ENCODE peak calls at places on chromosome 14, in five cellular contexts. E, M, L, J and H are unnamed samples.
A peak's percentile ranks its signal among the peaks of the same experiment; 100 is the strongest.

GRCh38 chr14:36477266-36477665 is 42.8 kb downstream of the NKX2-1 start:
- DNase-seq in M (no peak), E (no peak), L (no peak), J (no peak), H (no peak)

GRCh38 chr14:84129028-84129427 is 1400.9 kb upstream of the FLRT2 start:
- DNase-seq in M (no peak), L (no peak), J (no peak), E (no peak), H (peak; percentile 40)

GRCh38 chr14:51616256-51616655 is 35.5 kb upstream of the FRMD6 start:
- DNase-seq in E (no peak), M (no peak), J (no peak), L (no peak), H (no peak)

GRCh38 chr14:100433428-100433814 is 110.3 kb downstream of the SLC25A47 start:
- DNase-seq in M (no peak), E (no peak), L (no peak), J (no peak), H (no peak)

GRCh38 chr14:99064262-99064954 is 207.6 kb downstream of the BCL11B start:
- DNase-seq in M (no peak), E (no peak), L (peak; percentile 10), J (peak; percentile 55), H (no peak)

GRCh38 chr14:73489481-73490175 is 1.1 kb upstream of the RIOX1 start:
- DNase-seq in J (peak; percentile 99), L (no peak), E (no peak), M (no peak), H (no peak)

GRCh38 chr14:64640839-64641238 is 63.4 kb upstream of the PLEKHG3 start:
- DNase-seq in M (no peak), L (no peak), E (no peak), J (no peak), H (no peak)

GRCh38 chr14:68215628-68216027 is 396.0 kb downstream of the RAD51B start:
- DNase-seq in M (no peak), E (no peak), J (no peak), L (no peak), H (no peak)

GRCh38 chr14:35386673-35387125 is 17.9 kb downstream of the NFKBIA start:
- DNase-seq in M (no peak), E (no peak), J (no peak), L (no peak), H (no peak)

GRCh38 chr14:92049781-92050180 is 9.9 kb upstream of the TRIP11 start:
- DNase-seq in J (no peak), E (no peak), L (no peak), M (no peak), H (no peak)

GRCh38 chr14:74437654-74438053 is 11.6 kb upstream of the SYNDIG1L start:
- DNase-seq in E (peak; percentile 13), J (no peak), M (no peak), L (no peak), H (no peak)

GRCh38 chr14:81535399-81536124 is 1.9 kb upstream of the SEL1L start:
- DNase-seq in E (no peak), M (no peak), L (no peak), J (no peak), H (no peak)

GRCh38 chr14:49621114-49621881 is 699 bp downstream of the MGAT2 start:
- DNase-seq in E (no peak), L (peak; percentile 64), J (peak; percentile 53), M (no peak), H (no peak)

GRCh38 chr14:101716956-101717662 is 44.4 kb upstream of the PPP2R5C start:
- DNase-seq in J (no peak), E (peak; percentile 49), M (no peak), L (no peak), H (no peak)

GRCh38 chr14:72261068-72261467 is 328.8 kb downstream of the RGS6 start:
- DNase-seq in M (no peak), J (no peak), E (no peak), L (no peak), H (no peak)

GRCh38 chr14:85444685-85445084 is 85.3 kb upstream of the FLRT2 start:
- DNase-seq in L (no peak), E (peak; percentile 84), M (no peak), J (no peak), H (no peak)

GRCh38 chr14:64107438-64107837 is 186.7 kb downstream of the ESR2 start:
- DNase-seq in J (peak; percentile 42), L (no peak), M (no peak), E (no peak), H (no peak)

GRCh38 chr14:58637391-58638230 is at the start of gene DACT1:
- DNase-seq in J (peak; percentile 60), E (peak; percentile 90), M (no peak), L (peak; percentile 84), H (peak; percentile 71)

GRCh38 chr14:74671789-74672188 is 41.1 kb downstream of the AREL1 start:
- DNase-seq in J (no peak), E (peak; percentile 43), M (no peak), L (no peak), H (no peak)

GRCh38 chr14:39406560-39406959 is 25.7 kb downstream of the FBXO33 start:
- DNase-seq in L (no peak), M (no peak), E (no peak), J (no peak), H (no peak)

GRCh38 chr14:94175403-94176146 is 1.5 kb downstream of the PPP4R4 start:
- DNase-seq in L (no peak), M (no peak), E (no peak), J (no peak), H (no peak)

GRCh38 chr14:61150851-61151250 is 130.3 kb downstream of the TMEM30B start:
- DNase-seq in E (no peak), M (no peak), J (no peak), L (no peak), H (no peak)

GRCh38 chr14:91363776-91364523 is 53.7 kb downstream of the CCDC88C start:
- DNase-seq in M (no peak), J (no peak), E (no peak), L (no peak), H (no peak)

GRCh38 chr14:60654303-60654925 is 5.1 kb upstream of the SIX1 start:
- DNase-seq in E (no peak), L (no peak), J (no peak), M (no peak), H (peak; percentile 15)

GRCh38 chr14:77148510-77149231 is 7.1 kb upstream of the ZDHHC22 start:
- DNase-seq in L (peak; percentile 52), E (no peak), M (no peak), J (no peak), H (no peak)

GRCh38 chr14:37830271-37830670 is 234.8 kb downstream of the TTC6 start:
- DNase-seq in L (no peak), E (no peak), J (no peak), M (no peak), H (no peak)

GRCh38 chr14:24849471-24849870 is 200.5 kb downstream of the STXBP6 start:
- DNase-seq in M (no peak), J (no peak), E (peak; percentile 45), L (no peak), H (no peak)

GRCh38 chr14:102319351-102320032 is at the start of gene ZNF839:
- DNase-seq in E (peak; percentile 91), M (peak; percentile 66), L (peak; percentile 90), J (peak; percentile 90), H (peak; percentile 80)

GRCh38 chr14:101442451-101442850 is 118.8 kb upstream of the DIO3 start:
- DNase-seq in M (no peak), E (no peak), J (no peak), L (no peak), H (no peak)

GRCh38 chr14:74906923-74907620 is 16.0 kb downstream of the RPS6KL1 start:
- DNase-seq in L (no peak), E (no peak), J (no peak), M (no peak), H (no peak)

GRCh38 chr14:69154779-69155178 is 1.9 kb upstream of the DCAF5 start:
- DNase-seq in J (peak; percentile 40), E (peak; percentile 48), L (no peak), M (no peak), H (no peak)

GRCh38 chr14:102239231-102239630 is 65.7 kb downstream of the MOK start:
- DNase-seq in E (no peak), M (no peak), J (no peak), L (no peak), H (no peak)

GRCh38 chr14:59161571-59162175 is 26.8 kb upstream of the DAAM1 start:
- DNase-seq in E (peak; percentile 96), L (no peak), M (no peak), J (peak; percentile 38), H (peak; percentile 47)

GRCh38 chr14:54488318-54488645 is 498 bp downstream of the GMFB start:
- DNase-seq in M (no peak), J (no peak), E (no peak), L (no peak), H (no peak)

GRCh38 chr14:105299654-105300541 is 903 bp downstream of the BRF1 start:
- DNase-seq in J (no peak), M (no peak), L (peak; percentile 26), E (peak; percentile 63), H (peak; percentile 30)
- H2BK12ac ChIP-seq in J (no peak overlapping the region), M (no peak overlapping the region), L (no peak overlapping the region), E (peak overlapping the region; percentile 63), H (peak overlapping the region; percentile 10)

DNA sequence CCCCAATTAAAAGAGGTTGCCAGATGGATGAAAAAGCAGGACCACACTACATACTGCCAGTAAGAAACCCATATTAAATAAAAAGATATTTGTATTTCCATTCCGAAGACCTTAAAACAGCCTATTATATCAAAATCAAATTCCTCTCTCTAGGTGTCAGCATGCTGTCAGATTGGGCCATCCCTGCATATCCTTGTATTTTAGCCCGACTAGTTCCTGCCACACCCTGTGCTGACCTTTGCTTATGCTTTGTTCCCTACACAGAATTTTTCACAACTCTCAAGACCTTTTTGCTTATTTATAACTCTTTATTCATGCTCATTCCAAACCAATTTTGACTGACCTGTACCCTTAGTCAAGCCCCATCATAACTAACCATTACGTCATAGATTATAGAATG is 12.8 kb downstream of the GSKIP start:
- DNase-seq in J (peak; percentile 4), L (no peak), M (no peak), E (no peak), H (no peak)
- H2BK12ac ChIP-seq in J (no peak overlapping the region), L (no peak overlapping the region), M (no peak overlapping the region), E (no peak overlapping the region), H (no peak overlapping the region)

DNA sequence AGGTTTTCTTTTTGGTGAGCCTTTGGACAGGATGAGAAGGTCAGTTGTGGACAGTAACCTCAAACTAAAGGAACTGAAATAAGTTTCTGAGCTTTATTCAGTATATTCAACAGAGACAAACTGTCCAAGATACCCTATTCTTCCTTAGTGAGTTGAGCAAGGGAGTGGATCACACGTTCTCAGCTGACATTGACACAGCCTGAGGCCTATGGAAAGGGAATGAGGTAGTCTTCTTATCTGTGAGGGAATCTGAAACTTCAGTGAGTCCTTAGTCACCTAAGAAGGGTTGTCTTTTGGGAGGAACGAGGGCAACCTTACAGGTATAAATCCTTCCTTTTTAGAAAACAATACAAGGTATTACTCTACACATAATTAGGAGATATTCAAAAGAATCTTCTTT is 5.0 kb upstream of the NUBPL start:
- DNase-seq in J (peak; percentile 85), M (no peak), E (no peak), L (no peak), H (no peak)
- H2BK12ac ChIP-seq in J (no peak overlapping the region), M (no peak overlapping the region), E (no peak overlapping the region), L (no peak overlapping the region), H (no peak overlapping the region)

DNA sequence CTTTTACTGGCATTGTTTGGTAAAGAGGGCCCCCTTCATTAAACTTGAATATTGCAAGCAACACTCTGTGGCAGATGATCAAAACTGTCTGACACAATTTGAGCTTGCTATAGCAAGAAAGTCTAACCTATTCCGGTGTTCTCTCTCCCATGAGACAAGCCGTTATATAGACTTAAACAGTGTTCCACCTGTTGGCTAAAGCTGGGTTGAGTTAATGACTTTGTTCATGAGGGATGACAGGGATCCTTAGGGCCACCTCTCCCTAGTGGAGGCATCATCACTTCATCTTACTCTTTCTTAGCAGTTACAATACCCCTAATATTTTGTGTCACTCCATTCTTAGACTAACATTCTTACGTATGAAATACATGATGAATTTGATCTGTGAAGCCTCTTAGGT is 3.8 kb downstream of the EIF5 start:
- DNase-seq in E (no peak), J (no peak), L (no peak), M (no peak), H (no peak)
- H2BK12ac ChIP-seq in E (no peak overlapping the region), J (no peak overlapping the region), L (no peak overlapping the region), M (no peak overlapping the region), H (no peak overlapping the region)